ENCODE peak calls at places on chromosomes 6 and 20, in five cellular contexts. C is right cardiac atrium, W is gastrocnemius medialis, J is small intestine, N is left lung. F is an unnamed sample. For H3K27me3, the result is how much of the 10 kb centered on the place peaks cover.

GRCh38 chr6:158697798-158698197 is 47.9 kb downstream of the SYTL3 start:
- DNase-seq in C (no peak), W (no peak), J (no peak), N (no peak), F (no peak)

GRCh38 chr6:154605207-154605877 is 94.9 kb upstream of the CNKSR3 start:
- DNase-seq in C (no peak), W (no peak), J (no peak), N (no peak), F (no peak)

GRCh38 chr20:57323034-57323433 is 6.6 kb upstream of the SPO11 start:
- DNase-seq in C (peak), W (no peak), J (no peak), N (no peak), F (peak)

GRCh38 chr6:163335671-163336545 is 78.6 kb upstream of the QKI start:
- DNase-seq in C (peak), W (peak), J (no peak), N (peak), F (peak)

GRCh38 chr6:82567621-82568020 is 204.0 kb downstream of the TPBG start:
- DNase-seq in C (no peak), W (no peak), J (no peak), N (no peak), F (no peak)

GRCh38 chr6:10989587-10989986 is 54.5 kb downstream of the ELOVL2 start:
- DNase-seq in C (no peak), W (no peak), J (no peak), N (no peak), F (no peak)

GRCh38 chr6:113414511-113414910 is 442.6 kb upstream of the MARCKS start:
- DNase-seq in C (peak), W (no peak), J (peak), N (no peak), F (no peak)

GRCh38 chr6:158022749-158023596 is 41.3 kb downstream of the SYNJ2 start:
- DNase-seq in C (no peak), W (no peak), J (no peak), N (no peak), F (no peak)

GRCh38 chr6:163802267-163802666 is 387.7 kb downstream of the QKI start:
- DNase-seq in C (no peak), W (no peak), J (no peak), N (no peak), F (no peak)

GRCh38 chr6:36682328-36683144 is 4.0 kb downstream of the CDKN1A start:
- DNase-seq in C (peak), W (peak), J (peak), N (peak), F (no peak)

GRCh38 chr20:61608275-61609085 is 356.4 kb downstream of the CDH4 start:
- DNase-seq in C (no peak), W (no peak), J (no peak), N (no peak), F (no peak)

GRCh38 chr20:43255877-43256276 is 66.2 kb upstream of the PTPRT start:
- DNase-seq in C (no peak), W (no peak), J (no peak), N (no peak), F (no peak)

GRCh38 chr20:43331911-43332310 is 125.8 kb upstream of the SRSF6 start:
- DNase-seq in C (peak), W (no peak), J (no peak), N (no peak), F (no peak)

GRCh38 chr6:158080849-158081656 is 87.0 kb downstream of the SERAC1 start:
- DNase-seq in C (no peak), W (no peak), J (no peak), N (no peak), F (peak)

GRCh38 chr6:161011509-161012480 is 20.2 kb downstream of the MAP3K4 start:
- DNase-seq in C (no peak), W (no peak), J (no peak), N (no peak), F (no peak)

GRCh38 chr20:51528263-51529026 is 14.1 kb downstream of the NFATC2 start:
- DNase-seq in C (no peak), W (no peak), J (no peak), N (no peak), F (no peak)

GRCh38 chr6:36838896-36839818 is at the start of gene CPNE5:
- DNase-seq in C (peak), W (no peak), J (no peak), N (no peak), F (no peak)

GRCh38 chr20:62688855-62689460 is 19.7 kb upstream of the NTSR1 start:
- DNase-seq in C (no peak), W (no peak), J (no peak), N (no peak), F (no peak)

GRCh38 chr6:134724653-134725340 is 225.1 kb downstream of the ALDH8A1 start:
- DNase-seq in C (no peak), W (no peak), J (no peak), N (no peak), F (no peak)

GRCh38 chr6:16257999-16258708 is 19.8 kb downstream of the GMPR start:
- DNase-seq in C (no peak), W (peak), J (no peak), N (no peak), F (no peak)

GRCh38 chr6:111669326-111669725 is 63.6 kb upstream of the TRAF3IP2 start:
- DNase-seq in C (no peak), W (peak), J (no peak), N (no peak), F (no peak)

GRCh38 chr6:88650029-88650619 is 313.3 kb downstream of the RNGTT start:
- DNase-seq in C (no peak), W (no peak), J (no peak), N (no peak), F (no peak)

GRCh38 chr6:118307581-118307980 is 240.5 kb upstream of the PLN start:
- DNase-seq in C (peak), W (no peak), J (no peak), N (no peak), F (no peak)

GRCh38 chr20:16475225-16475624 is 98.0 kb downstream of the KIF16B start:
- DNase-seq in C (no peak), W (peak), J (peak), N (no peak), F (no peak)

GRCh38 chr6:7750183-7750582 is 24.3 kb downstream of the BMP6 start:
- DNase-seq in C (no peak), W (no peak), J (no peak), N (no peak), F (no peak)

GRCh38 chr6:87700729-87701675 is 1.0 kb downstream of the AKIRIN2 start:
- DNase-seq in C (peak), W (peak), J (peak), N (peak), F (no peak)

GRCh38 chr6:38262041-38262440 is 377.7 kb downstream of the BTBD9 start:
- DNase-seq in C (no peak), W (peak), J (no peak), N (no peak), F (no peak)

DNA sequence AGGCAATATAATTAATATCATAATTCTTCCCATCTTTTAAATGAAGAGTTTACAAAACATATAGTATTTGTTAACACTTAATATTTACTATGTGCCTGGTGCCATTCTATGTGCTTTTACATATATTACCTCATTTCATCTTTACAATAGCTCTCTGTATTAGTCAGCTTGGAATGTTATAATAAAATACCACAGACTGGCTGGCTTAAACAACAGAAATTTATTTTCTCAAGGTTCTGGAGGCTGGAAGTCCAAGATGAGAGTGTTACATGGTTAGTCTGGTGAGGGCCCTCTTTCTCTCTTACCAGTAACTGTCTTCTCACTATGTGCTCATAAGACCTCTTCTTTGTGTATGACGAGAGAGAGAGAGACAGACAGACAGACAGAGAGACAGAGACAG is 110.2 kb downstream of the NKAIN2 start:
- DNase-seq in C (no peak), W (no peak), J (no peak), N (no peak), F (no peak)
- H3K27me3 ChIP-seq in C (under half), W (under half), J (under half), N (under half), F (under half)

GRCh38 chr20:2694519-2694918 is 1.9 kb downstream of the EBF4 start:
- DNase-seq in C (no peak), W (no peak), J (no peak), N (no peak), F (no peak)

GRCh38 chr20:2693996-2694471 is 1.5 kb downstream of the EBF4 start:
- DNase-seq in C (no peak), W (no peak), J (no peak), N (no peak), F (no peak)

GRCh38 chr20:2692886-2693285 is 306 bp downstream of the EBF4 start:
- DNase-seq in C (peak), W (no peak), J (no peak), N (no peak), F (no peak)

GRCh38 chr20:2692036-2692885 is at the start of gene EBF4:
- DNase-seq in C (peak), W (no peak), J (peak), N (peak), F (peak)

GRCh38 chr20:2693286-2693995 is 861 bp downstream of the EBF4 start:
- DNase-seq in C (peak), W (no peak), J (no peak), N (no peak), F (no peak)
- H3K27me3 ChIP-seq in C (under half), W (under half), J (under half), N (half or more), F (under half)

DNA sequence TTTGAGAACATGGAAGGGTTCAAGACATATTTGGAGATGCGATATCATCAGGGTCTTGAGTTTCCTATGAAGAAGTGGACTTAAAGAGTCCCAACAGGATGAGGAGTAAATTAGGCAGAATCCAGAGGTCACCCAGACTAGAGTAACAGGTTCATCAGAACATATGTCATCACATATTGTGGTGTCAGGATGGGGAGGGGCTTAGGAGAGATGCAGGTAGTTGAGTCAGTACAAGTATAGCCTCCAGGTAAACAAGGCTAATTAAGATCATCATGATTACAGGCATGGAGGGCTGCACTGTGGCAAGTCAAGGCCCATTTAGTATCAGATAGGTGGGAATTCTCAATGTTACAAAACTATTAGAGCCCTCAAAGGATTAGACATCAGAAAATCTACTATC is 90.1 kb upstream of the PAK5 start:
- DNase-seq in C (no peak), W (no peak), J (no peak), N (no peak), F (no peak)
- H3K27me3 ChIP-seq in C (under half), W (under half), J (under half), N (under half), F (under half)

DNA sequence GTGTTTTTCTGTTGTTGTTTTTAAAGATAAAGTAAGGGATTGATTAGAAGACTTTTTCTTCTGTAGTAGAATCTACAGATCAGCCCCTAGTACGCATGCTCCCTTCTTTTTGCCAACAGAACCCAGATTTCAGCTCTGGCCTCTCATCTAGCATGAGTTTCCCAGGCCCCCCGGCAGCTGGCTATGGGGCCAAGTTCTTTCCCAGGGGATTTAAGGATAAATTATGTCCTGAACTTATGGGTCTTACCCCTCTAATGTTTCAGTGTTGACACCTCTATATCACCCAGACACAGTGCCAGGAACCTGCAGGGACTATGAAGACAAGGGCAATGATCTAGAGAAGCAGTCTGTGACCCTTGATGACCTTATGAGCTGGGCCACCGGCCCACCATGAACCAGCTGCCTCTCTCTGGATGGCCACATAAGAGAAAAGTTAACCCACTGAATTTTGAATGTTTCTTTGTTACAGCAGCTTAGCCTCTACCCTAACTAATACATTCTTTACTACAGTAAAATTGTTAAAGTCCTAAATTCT is 150.5 kb downstream of the UNC5CL start:
- DNase-seq in C (no peak), W (no peak), J (no peak), N (no peak), F (no peak)
- H3K27me3 ChIP-seq in C (under half), W (under half), J (under half), N (under half), F (under half)

DNA sequence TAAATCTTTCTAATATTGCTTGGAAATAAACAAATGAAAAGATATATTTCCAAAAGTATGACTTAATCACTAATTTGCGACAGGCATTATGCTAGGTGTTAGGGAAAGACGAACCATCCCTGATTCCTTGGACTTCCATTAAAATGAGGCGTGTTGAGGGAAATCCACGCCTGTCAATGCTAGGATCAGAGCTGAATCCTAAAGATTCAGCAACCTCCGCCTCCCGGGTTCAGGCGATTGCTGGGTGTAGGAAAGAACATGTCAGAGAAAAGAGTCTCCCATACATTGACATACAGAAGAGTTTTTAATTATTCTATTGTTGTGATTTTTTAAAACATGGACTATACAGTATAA is 16.8 kb upstream of the PRSS16 start:
- DNase-seq in C (no peak), W (no peak), J (no peak), N (no peak), F (no peak)
- H3K27me3 ChIP-seq in C (under half), W (under half), J (under half), N (half or more), F (under half)

F was measured in right atrium auricular region.